ENCODE peak calls at places on chromosomes 1 and 21, in nine cellular contexts. One of them, this sample, is unnamed.

GRCh38 chr1:85295006-85295431 is 18.6 kb upstream of the BCL10 start:
- DNase-seq in activated T-helper 1 cell treated with Interleukin-2 at 50 U/mL for 16 hours: no peak
- DNase-seq in EH: peak; percentile 46
- DNase-seq in GM20000: no peak
- DNase-seq in adrenal gland: no peak
- DNase-seq in cardiac septum: no peak
- DNase-seq in germinal center: no peak
- DNase-seq in NCI-H345: no peak
- DNase-seq in HFF-Myc: peak; percentile 72
- DNase-seq in this sample: peak; percentile 74

GRCh38 chr1:70487910-70488665 is 77.0 kb downstream of the CTH start:
- DNase-seq in germinal center: peak; percentile 3
- DNase-seq in NCI-H345: peak; percentile 5
- DNase-seq in activated T-helper 1 cell treated with Interleukin-2 at 50 U/mL for 16 hours: no peak
- DNase-seq in GM20000: peak; percentile 46
- DNase-seq in adrenal gland: peak; percentile 61
- DNase-seq in cardiac septum: no peak
- DNase-seq in HFF-Myc: no peak
- DNase-seq in EH: peak; percentile 35
- DNase-seq in this sample: peak; percentile 60

GRCh38 chr1:119686661-119687060 is 25.1 kb upstream of the PHGDH start:
- DNase-seq in cardiac septum: no peak
- DNase-seq in GM20000: no peak
- DNase-seq in NCI-H345: peak; percentile 44
- DNase-seq in EH: no peak
- DNase-seq in HFF-Myc: no peak
- DNase-seq in activated T-helper 1 cell treated with Interleukin-2 at 50 U/mL for 16 hours: no peak
- DNase-seq in adrenal gland: no peak
- DNase-seq in germinal center: no peak
- DNase-seq in this sample: peak; percentile 27

GRCh38 chr1:238582816-238583215 is 692.1 kb upstream of the ZP4 start:
- DNase-seq in GM20000: no peak
- DNase-seq in adrenal gland: no peak
- DNase-seq in NCI-H345: no peak
- DNase-seq in EH: no peak
- DNase-seq in HFF-Myc: no peak
- DNase-seq in germinal center: no peak
- DNase-seq in cardiac septum: no peak
- DNase-seq in activated T-helper 1 cell treated with Interleukin-2 at 50 U/mL for 16 hours: no peak
- DNase-seq in this sample: no peak

GRCh38 chr1:219990782-219991510 is 55.4 kb downstream of the EPRS1 start:
- DNase-seq in NCI-H345: peak; percentile 24
- DNase-seq in cardiac septum: no peak
- DNase-seq in EH: peak; percentile 53
- DNase-seq in HFF-Myc: peak; percentile 6
- DNase-seq in activated T-helper 1 cell treated with Interleukin-2 at 50 U/mL for 16 hours: no peak
- DNase-seq in GM20000: no peak
- DNase-seq in germinal center: no peak
- DNase-seq in adrenal gland: no peak
- DNase-seq in this sample: peak; percentile 55

GRCh38 chr1:2271841-2272655 is 43.9 kb downstream of the SKI start:
- DNase-seq in HFF-Myc: no peak
- DNase-seq in NCI-H345: no peak
- DNase-seq in GM20000: no peak
- DNase-seq in germinal center: no peak
- DNase-seq in adrenal gland: no peak
- DNase-seq in EH: no peak
- DNase-seq in cardiac septum: no peak
- DNase-seq in activated T-helper 1 cell treated with Interleukin-2 at 50 U/mL for 16 hours: no peak
- DNase-seq in this sample: no peak

GRCh38 chr21:41678944-41679343 is 87.9 kb downstream of the RIPK4 start:
- DNase-seq in activated T-helper 1 cell treated with Interleukin-2 at 50 U/mL for 16 hours: no peak
- DNase-seq in GM20000: no peak
- DNase-seq in NCI-H345: peak; percentile 57
- DNase-seq in germinal center: no peak
- DNase-seq in EH: peak; percentile 99
- DNase-seq in HFF-Myc: peak; percentile 92
- DNase-seq in cardiac septum: peak; percentile 91
- DNase-seq in adrenal gland: peak; percentile 93
- DNase-seq in this sample: peak; percentile 100

GRCh38 chr1:231937013-231937754 is 310.6 kb downstream of the DISC1 start:
- DNase-seq in NCI-H345: no peak
- DNase-seq in germinal center: no peak
- DNase-seq in EH: no peak
- DNase-seq in adrenal gland: peak; percentile 65
- DNase-seq in activated T-helper 1 cell treated with Interleukin-2 at 50 U/mL for 16 hours: no peak
- DNase-seq in HFF-Myc: no peak
- DNase-seq in GM20000: no peak
- DNase-seq in cardiac septum: peak; percentile 82
- DNase-seq in this sample: peak; percentile 53

GRCh38 chr1:41492341-41492848 is 7.9 kb upstream of the EDN2 start:
- DNase-seq in HFF-Myc: no peak
- DNase-seq in activated T-helper 1 cell treated with Interleukin-2 at 50 U/mL for 16 hours: no peak
- DNase-seq in GM20000: peak; percentile 67
- DNase-seq in cardiac septum: no peak
- DNase-seq in adrenal gland: no peak
- DNase-seq in EH: no peak
- DNase-seq in NCI-H345: no peak
- DNase-seq in germinal center: peak; percentile 50
- DNase-seq in this sample: peak; percentile 24

GRCh38 chr1:31389616-31390015 is 16.7 kb upstream of the FABP3 start:
- DNase-seq in NCI-H345: no peak
- DNase-seq in activated T-helper 1 cell treated with Interleukin-2 at 50 U/mL for 16 hours: no peak
- DNase-seq in cardiac septum: no peak
- DNase-seq in GM20000: no peak
- DNase-seq in germinal center: no peak
- DNase-seq in HFF-Myc: no peak
- DNase-seq in EH: no peak
- DNase-seq in adrenal gland: no peak
- DNase-seq in this sample: no peak

GRCh38 chr1:20227704-20228103 is 41.4 kb upstream of the PLA2G2C start:
- DNase-seq in GM20000: no peak
- DNase-seq in germinal center: no peak
- DNase-seq in EH: no peak
- DNase-seq in activated T-helper 1 cell treated with Interleukin-2 at 50 U/mL for 16 hours: no peak
- DNase-seq in HFF-Myc: no peak
- DNase-seq in adrenal gland: no peak
- DNase-seq in NCI-H345: no peak
- DNase-seq in cardiac septum: no peak
- DNase-seq in this sample: no peak

GRCh38 chr1:173660306-173660705 is 9.3 kb downstream of the ANKRD45 start:
- DNase-seq in EH: no peak
- DNase-seq in HFF-Myc: no peak
- DNase-seq in NCI-H345: no peak
- DNase-seq in adrenal gland: no peak
- DNase-seq in cardiac septum: no peak
- DNase-seq in activated T-helper 1 cell treated with Interleukin-2 at 50 U/mL for 16 hours: no peak
- DNase-seq in GM20000: no peak
- DNase-seq in germinal center: no peak
- DNase-seq in this sample: no peak

GRCh38 chr1:151311589-151312331 is 15.5 kb downstream of the PI4KB start:
- DNase-seq in activated T-helper 1 cell treated with Interleukin-2 at 50 U/mL for 16 hours: peak; percentile 55
- DNase-seq in NCI-H345: no peak
- DNase-seq in cardiac septum: no peak
- DNase-seq in adrenal gland: peak; percentile 98
- DNase-seq in GM20000: no peak
- DNase-seq in EH: peak; percentile 100
- DNase-seq in germinal center: no peak
- DNase-seq in HFF-Myc: peak; percentile 93
- DNase-seq in this sample: peak; percentile 95